ENCODE peak calls at places on chromosome 9, in nine cellular contexts. Z is upper lobe of left lung, I is IMR-90, W is adrenal gland, C is heart left ventricle, H is GM12891, E is A549, A is prostate gland, J is lower leg skin. N is an unnamed sample.

GRCh38 chr9:134064711-134065110 is 3.1 kb downstream of the BRD3 start:
- DNase-seq in H (no peak), A (no peak), W (peak; percentile 52), E (no peak), C (no peak), I (no peak), J (no peak), Z (no peak), N (peak; percentile 15)

GRCh38 chr9:89754223-89754622 is 149.4 kb downstream of the GADD45G start:
- DNase-seq in H (no peak), C (no peak), W (no peak), Z (no peak), A (no peak), J (no peak), E (no peak), I (no peak), N (no peak)

GRCh38 chr9:2599896-2600295 is 21.7 kb upstream of the VLDLR start:
- DNase-seq in C (no peak), Z (no peak), I (peak; percentile 66), E (no peak), W (no peak), J (no peak), H (no peak), A (no peak), N (no peak)

GRCh38 chr9:92517046-92517445 is 18.7 kb downstream of the ECM2 start:
- DNase-seq in W (no peak), Z (no peak), H (no peak), A (no peak), J (no peak), E (no peak), C (no peak), I (no peak), N (no peak)

GRCh38 chr9:133679466-133680051 is 43.4 kb downstream of the DBH start:
- DNase-seq in Z (no peak), C (peak; percentile 48), J (no peak), A (no peak), E (no peak), I (no peak), H (no peak), W (no peak), N (peak; percentile 43)

GRCh38 chr9:127793093-127793708 is 7.4 kb downstream of the CDK9 start:
- DNase-seq in E (no peak), H (no peak), J (no peak), A (no peak), Z (no peak), W (no peak), C (no peak), I (peak; percentile 62), N (no peak)

GRCh38 chr9:2087500-2088313 is 72.6 kb downstream of the SMARCA2 start:
- DNase-seq in J (no peak), H (peak; percentile 13), E (peak; percentile 58), W (no peak), Z (no peak), A (no peak), C (no peak), I (peak; percentile 52), N (no peak)

GRCh38 chr9:120899490-120900037 is 22.6 kb upstream of the PHF19 start:
- DNase-seq in W (no peak), A (no peak), Z (no peak), E (no peak), H (no peak), C (no peak), I (no peak), J (no peak), N (no peak)

GRCh38 chr9:133460405-133461175 is 812 bp downstream of the CACFD1 start:
- DNase-seq in E (peak; percentile 38), J (peak; percentile 40), W (peak; percentile 86), A (peak; percentile 41), I (no peak), Z (peak; percentile 72), H (peak; percentile 60), C (peak; percentile 49), N (no peak)

GRCh38 chr9:134629586-134630392 is 11.8 kb upstream of the COL5A1 start:
- DNase-seq in J (no peak), Z (no peak), C (peak; percentile 11), I (no peak), E (no peak), A (no peak), H (no peak), W (peak; percentile 34), N (peak; percentile 15)

GRCh38 chr9:135144581-135145108 is 57.2 kb downstream of the OLFM1 start:
- DNase-seq in J (no peak), C (no peak), H (no peak), W (no peak), Z (no peak), A (no peak), I (no peak), E (no peak), N (no peak)

GRCh38 chr9:129748249-129748648 is 4.6 kb downstream of the PTGES start:
- DNase-seq in C (no peak), I (peak; percentile 34), H (no peak), A (no peak), J (no peak), E (no peak), W (no peak), Z (no peak), N (no peak)

GRCh38 chr9:942805-943580 is 33.5 kb upstream of the DMRT3 start:
- DNase-seq in W (no peak), C (no peak), A (no peak), Z (no peak), H (no peak), E (no peak), J (no peak), I (no peak), N (no peak)

GRCh38 chr9:97109194-97109811 is 70.4 kb upstream of the CTSV start:
- DNase-seq in Z (peak; percentile 34), I (peak; percentile 6), H (no peak), W (peak; percentile 71), A (peak; percentile 37), C (peak; percentile 47), J (no peak), E (peak; percentile 52), N (no peak)

GRCh38 chr9:34252670-34253459 is 74.0 kb downstream of the UBAP1 start:
- DNase-seq in J (peak; percentile 57), H (no peak), A (peak; percentile 43), I (peak; percentile 54), W (peak; percentile 92), E (peak; percentile 67), Z (peak; percentile 71), C (peak; percentile 70), N (peak; percentile 64)

GRCh38 chr9:133161542-133161950 is 2.2 kb downstream of the GBGT1 start:
- DNase-seq in E (no peak), H (no peak), I (no peak), J (no peak), Z (no peak), C (no peak), W (no peak), A (no peak), N (no peak)

GRCh38 chr9:899440-900184 is 58.1 kb downstream of the DMRT1 start:
- DNase-seq in A (peak; percentile 21), E (no peak), I (no peak), Z (no peak), H (peak; percentile 12), W (no peak), C (no peak), J (peak; percentile 19), N (no peak)

GRCh38 chr9:126862461-126862830 is 2.0 kb downstream of the ZBTB34 start:
- DNase-seq in A (no peak), C (no peak), H (no peak), J (no peak), I (no peak), W (no peak), Z (peak; percentile 79), E (no peak), N (no peak)

GRCh38 chr9:128899566-128900322 is 17.8 kb downstream of the LRRC8A start:
- DNase-seq in E (no peak), A (no peak), C (no peak), Z (no peak), J (no peak), I (no peak), H (no peak), W (no peak), N (no peak)

GRCh38 chr9:82991684-82992083 is 71.3 kb downstream of the RASEF start:
- DNase-seq in H (no peak), W (no peak), C (no peak), A (peak; percentile 6), I (no peak), Z (no peak), J (no peak), E (no peak), N (no peak)

GRCh38 chr9:114385412-114386181 is 2.2 kb downstream of the AKNA start:
- DNase-seq in E (peak; percentile 24), J (peak; percentile 81), A (peak; percentile 44), H (no peak), C (peak; percentile 75), W (peak; percentile 96), Z (peak; percentile 92), I (peak; percentile 95), N (peak; percentile 83)
- TF ChIP-seq POLR2A in E (no peak), J (no peak), A (no peak), H (peak; percentile 84), C (no peak), W (peak; percentile 36), Z (no peak), I (no peak), N (peak; percentile 56)

GRCh38 chr9:70419546-70420266 is 5.2 kb upstream of the KLF9 start:
- DNase-seq in W (peak; percentile 99), E (peak; percentile 95), A (peak; percentile 98), H (peak; percentile 61), I (peak; percentile 96), C (peak; percentile 96), Z (peak; percentile 96), J (peak; percentile 97), N (peak; percentile 99)
- TF ChIP-seq POLR2A in W (peak; percentile 98), E (peak; percentile 30), A (peak; percentile 31), H (no peak), I (peak; percentile 95), C (peak; percentile 77), Z (peak; percentile 48), J (peak; percentile 35), N (peak; percentile 66)

DNA sequence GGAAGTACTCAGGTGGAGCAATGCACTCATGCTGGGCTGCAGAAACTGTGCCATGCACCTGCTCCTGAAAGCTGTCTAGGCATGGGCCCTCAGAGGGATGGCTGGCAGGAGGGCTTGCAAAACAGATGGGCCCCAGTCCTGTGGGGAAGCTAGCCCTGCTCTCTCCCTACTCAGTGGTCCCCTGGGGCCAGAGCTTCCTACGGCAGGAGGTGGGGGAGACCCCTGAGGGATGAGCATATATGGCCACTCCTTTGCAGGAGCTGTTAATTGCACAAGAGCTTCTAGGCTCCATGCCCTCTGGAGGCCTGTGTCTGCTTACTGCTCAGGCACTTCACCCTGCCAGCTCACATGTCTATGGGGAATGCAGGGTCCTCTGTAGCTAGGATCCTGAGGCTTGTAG is 545.3 kb upstream of the PTPRD start:
- DNase-seq in E (no peak), H (no peak), W (no peak), J (no peak), C (no peak), Z (no peak), A (no peak), I (no peak), N (no peak)
- TF ChIP-seq POLR2A in E (no peak), H (no peak), W (no peak), J (no peak), C (no peak), Z (no peak), A (no peak), I (no peak), N (no peak)

DNA sequence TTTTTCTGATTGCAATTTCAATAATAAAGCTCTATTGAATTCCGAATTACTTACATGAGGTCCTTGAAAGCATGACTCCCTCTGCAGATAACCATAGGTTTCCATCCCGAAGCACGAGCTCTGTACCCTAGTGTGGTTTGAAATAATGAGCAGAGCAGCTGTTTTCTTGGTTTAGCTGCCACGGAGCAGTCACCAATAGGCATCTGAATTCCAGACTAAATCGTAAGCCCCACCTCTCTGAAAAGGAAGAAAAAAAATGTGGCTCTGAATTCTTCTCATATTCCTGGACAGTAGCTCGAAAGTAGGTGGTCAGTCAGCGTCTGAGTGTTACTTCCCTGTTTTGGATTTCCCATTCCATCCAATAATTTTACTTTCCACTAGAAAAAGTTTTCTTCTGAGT is 18.6 kb upstream of the GNE start:
- DNase-seq in J (no peak), C (no peak), H (no peak), Z (no peak), I (peak; percentile 90), W (no peak), E (peak; percentile 28), A (no peak), N (no peak)
- TF ChIP-seq POLR2A in J (no peak), C (no peak), H (no peak), Z (no peak), I (no peak), W (no peak), E (no peak), A (no peak), N (no peak)

N was measured in uterus.